ENCODE peak calls at places on chromosome 20, in eight cellular contexts. T, H, R, G, W, A, I and K are unnamed samples.

GRCh38 chr20:59207742-59208357 is 44.2 kb downstream of the ZNF831 start:
- DNase-seq in G (no peak), H (peak; percentile 88), R (peak; percentile 75), A (no peak), I (peak; percentile 16), T (peak; percentile 51), W (peak; percentile 16), K (peak; percentile 89)

GRCh38 chr20:31740656-31741323 is 1.7 kb downstream of the TPX2 start:
- DNase-seq in I (no peak), A (no peak), T (no peak), R (no peak), H (no peak), G (no peak), W (no peak), K (no peak)

GRCh38 chr20:62784497-62784896 is 11.8 kb upstream of the MRGBP start:
- DNase-seq in H (no peak), T (no peak), G (no peak), A (no peak), R (no peak), I (no peak), W (no peak), K (no peak)

GRCh38 chr20:11901127-11901526 is 16.6 kb upstream of the BTBD3 start:
- DNase-seq in I (peak; percentile 96), W (no peak), G (no peak), T (peak; percentile 96), A (no peak), R (no peak), H (no peak), K (no peak)

GRCh38 chr20:60053125-60053812 is 95.0 kb downstream of the CDH26 start:
- DNase-seq in W (no peak), A (no peak), G (no peak), T (no peak), H (no peak), R (no peak), I (no peak), K (no peak)

GRCh38 chr20:25057234-25058050 is 497 bp downstream of the ACSS1 start:
- DNase-seq in R (peak; percentile 87), I (no peak), W (no peak), G (peak; percentile 92), H (peak; percentile 81), T (peak; percentile 47), A (peak; percentile 33), K (peak; percentile 83)

GRCh38 chr20:62885808-62886708 is 24.4 kb upstream of the TCFL5 start:
- DNase-seq in A (no peak), R (no peak), W (no peak), G (peak; percentile 54), H (no peak), T (no peak), I (no peak), K (no peak)

GRCh38 chr20:2004171-2004570 is 10.3 kb upstream of the PDYN start:
- DNase-seq in H (no peak), I (no peak), R (no peak), A (no peak), W (no peak), G (no peak), T (no peak), K (no peak)

GRCh38 chr20:61057313-61058171 is 194.5 kb upstream of the CDH4 start:
- DNase-seq in H (no peak), I (no peak), G (no peak), W (no peak), A (no peak), T (no peak), R (no peak), K (no peak)

GRCh38 chr20:2133318-2134183 is 31.9 kb downstream of the STK35 start:
- DNase-seq in I (peak; percentile 50), G (no peak), W (no peak), R (no peak), A (no peak), T (peak; percentile 67), H (no peak), K (no peak)

GRCh38 chr20:44714701-44715494 is at the start of gene CCN5:
- DNase-seq in W (peak; percentile 32), G (peak; percentile 93), R (peak; percentile 90), A (no peak), I (peak; percentile 70), T (peak; percentile 87), H (no peak), K (peak; percentile 93)

GRCh38 chr20:44596010-44596409 is 13.6 kb downstream of the PKIG start:
- DNase-seq in G (no peak), H (no peak), W (no peak), A (no peak), R (no peak), I (peak; percentile 26), T (peak; percentile 56), K (no peak)

GRCh38 chr20:1177680-1178079 is 7.1 kb downstream of the TMEM74B start:
- DNase-seq in T (peak; percentile 31), A (no peak), G (no peak), R (no peak), W (peak; percentile 21), H (no peak), I (peak; percentile 27), K (no peak)

GRCh38 chr20:23435675-23436539 is 3.6 kb upstream of the CSTL1 start:
- DNase-seq in W (no peak), I (no peak), G (peak; percentile 90), A (no peak), R (no peak), T (no peak), H (no peak), K (no peak)

GRCh38 chr20:50459124-50459918 is 50.9 kb upstream of the PTPN1 start:
- DNase-seq in T (no peak), W (no peak), I (no peak), R (no peak), G (no peak), H (no peak), A (no peak), K (no peak)

GRCh38 chr20:8862092-8862491 is 206.8 kb upstream of the PLCB4 start:
- DNase-seq in A (no peak), R (no peak), G (no peak), T (no peak), I (no peak), W (no peak), H (no peak), K (no peak)

GRCh38 chr20:24871429-24872213 is 77.4 kb upstream of the CST7 start:
- DNase-seq in G (no peak), H (no peak), W (no peak), R (no peak), T (no peak), I (no peak), A (no peak), K (no peak)

GRCh38 chr20:39004508-39004907 is 42.4 kb downstream of the DHX35 start:
- DNase-seq in W (no peak), I (no peak), R (peak; percentile 59), T (no peak), H (peak; percentile 18), A (no peak), G (no peak), K (peak; percentile 79)

GRCh38 chr20:62860391-62860923 is 1.2 kb downstream of the TCFL5 start:
- DNase-seq in W (no peak), R (no peak), A (no peak), H (no peak), I (peak; percentile 58), G (peak; percentile 68), T (peak; percentile 68), K (no peak)

GRCh38 chr20:4136078-4136966 is 121.0 kb upstream of the RNF24 start:
- DNase-seq in W (no peak), A (no peak), I (peak; percentile 54), H (no peak), G (no peak), R (no peak), T (peak; percentile 62), K (no peak)

GRCh38 chr20:37697314-37697713 is 3.5 kb downstream of the CTNNBL1 start:
- DNase-seq in G (no peak), I (no peak), R (no peak), T (no peak), H (no peak), A (no peak), W (no peak), K (peak; percentile 4)

GRCh38 chr20:44748005-44748370 is 2.3 kb downstream of the KCNK15 start:
- DNase-seq in I (no peak), G (no peak), W (peak; percentile 18), R (no peak), A (no peak), T (peak; percentile 42), H (no peak), K (no peak)

GRCh38 chr20:47661714-47662113 is 123.6 kb downstream of the SULF2 start:
- DNase-seq in G (no peak), R (no peak), I (no peak), A (no peak), W (no peak), H (no peak), T (no peak), K (no peak)

GRCh38 chr20:38172344-38172743 is 7.3 kb upstream of the TGM2 start:
- DNase-seq in H (no peak), R (no peak), I (peak; percentile 58), G (no peak), A (no peak), T (peak; percentile 82), W (no peak), K (no peak)

GRCh38 chr20:52103469-52103910 is 88.1 kb downstream of the ZFP64 start:
- DNase-seq in W (no peak), R (no peak), A (peak; percentile 90), G (no peak), I (no peak), T (peak; percentile 73), H (peak; percentile 10), K (peak; percentile 26)

GRCh38 chr20:11993886-11994466 is 76.3 kb downstream of the BTBD3 start:
- DNase-seq in I (peak; percentile 24), H (no peak), T (no peak), G (no peak), A (no peak), R (no peak), W (no peak), K (no peak)

GRCh38 chr20:63101781-63102719 is 95.3 kb upstream of the BHLHE23 start:
- DNase-seq in R (peak; percentile 51), H (peak; percentile 70), W (no peak), G (peak; percentile 59), I (no peak), T (peak; percentile 46), A (no peak), K (peak; percentile 41)

GRCh38 chr20:32792316-32792715 is 27.4 kb upstream of the MAPRE1 start:
- DNase-seq in W (no peak), A (no peak), I (peak; percentile 42), H (peak; percentile 20), R (no peak), G (no peak), T (no peak), K (no peak)

GRCh38 chr20:63745961-63746765 is 6.6 kb downstream of the SLC2A4RG start:
- DNase-seq in T (no peak), W (no peak), A (no peak), G (peak; percentile 75), H (no peak), R (no peak), I (no peak), K (no peak)

GRCh38 chr20:59724457-59725366 is 120.4 kb downstream of the PHACTR3 start:
- DNase-seq in H (no peak), R (no peak), A (no peak), T (no peak), W (no peak), G (no peak), I (no peak), K (no peak)